ENCODE peak calls at places on chromosomes 2 and 18, in eight cellular contexts. H is COR-L47; S is activated CD4-positive, alpha-beta T cell treated with anti-CD3 and anti-CD28 coated beads, Interleukin-2, amount 10 ng/mL, durations not matched to agents 24 days and 14 days; X is MM.1S; W is D341Med; F is stimulated activated CD8-positive, alpha-beta memory T cell treated with anti-CD3 and anti-CD28 coated beads, Interleukin-2, amount 100 ng/mL, for 1 hour; D is transverse colon; Q is frontal cortex. V is an unnamed sample.

GRCh38 chr2:42809131-42809875 is 16.9 kb upstream of the HAAO start:
- DNase-seq in F (no peak), S (no peak), W (no peak), X (peak), Q (no peak), H (peak), D (peak), V (peak)

GRCh38 chr2:4937550-4937949 is 754.6 kb upstream of the SOX11 start:
- DNase-seq in Q (no peak), X (no peak), F (no peak), H (no peak), S (no peak), W (no peak), D (no peak), V (no peak)

GRCh38 chr2:17578466-17578928 is 38.0 kb downstream of the VSNL1 start:
- DNase-seq in S (no peak), X (peak), W (no peak), D (no peak), Q (no peak), H (peak), F (no peak), V (no peak)

GRCh38 chr2:170530284-170530745 is 184.8 kb upstream of the SP5 start:
- DNase-seq in D (peak), H (peak), Q (no peak), X (no peak), F (no peak), W (peak), S (no peak), V (peak)

GRCh38 chr2:108447947-108448677 is 894 bp upstream of the GCC2 start:
- DNase-seq in D (peak), S (no peak), X (peak), W (no peak), H (no peak), Q (no peak), F (no peak), V (peak)

GRCh38 chr2:40348038-40348437 is 103.9 kb downstream of the SLC8A1 start:
- DNase-seq in F (no peak), H (no peak), X (no peak), Q (no peak), D (no peak), W (no peak), S (no peak), V (no peak)

GRCh38 chr18:76232813-76233212 is 262.2 kb downstream of the ZNF516 start:
- DNase-seq in S (peak), F (no peak), D (no peak), Q (no peak), W (no peak), H (no peak), X (no peak), V (no peak)

GRCh38 chr2:201219328-201220096 is 36.6 kb downstream of the CASP10 start:
- DNase-seq in X (no peak), W (no peak), F (no peak), H (no peak), S (no peak), Q (no peak), D (peak), V (peak)

GRCh38 chr2:2512931-2513330 is 181.9 kb upstream of the MYT1L start:
- DNase-seq in X (no peak), S (no peak), F (no peak), D (no peak), H (no peak), W (no peak), Q (no peak), V (no peak)

GRCh38 chr2:200713704-200714064 is 98.0 kb upstream of the BZW1 start:
- DNase-seq in H (no peak), W (no peak), D (no peak), X (no peak), Q (no peak), F (no peak), S (peak), V (no peak)

GRCh38 chr2:149537098-149537726 is 50.4 kb downstream of the MMADHC start:
- DNase-seq in W (no peak), F (no peak), X (peak), D (no peak), Q (no peak), H (no peak), S (peak), V (no peak)

GRCh38 chr2:180985771-180986395 is 5.5 kb downstream of the UBE2E3 start:
- DNase-seq in X (peak), F (no peak), D (no peak), Q (no peak), W (no peak), H (no peak), S (no peak), V (no peak)

GRCh38 chr2:199811360-199811759 is 39.6 kb downstream of the FTCDNL1 start:
- DNase-seq in Q (no peak), D (no peak), S (peak), H (no peak), W (no peak), X (no peak), F (no peak), V (no peak)

GRCh38 chr2:150099805-150100204 is 387.7 kb downstream of the RND3 start:
- DNase-seq in H (no peak), W (no peak), Q (no peak), S (no peak), D (no peak), X (no peak), F (no peak), V (no peak)

GRCh38 chr2:142462291-142462690 is 331.5 kb upstream of the LRP1B start:
- DNase-seq in D (no peak), F (no peak), H (no peak), X (no peak), Q (no peak), S (no peak), W (no peak), V (no peak)

GRCh38 chr2:47174731-47175361 is 19.7 kb upstream of the STPG4 start:
- DNase-seq in W (peak), H (peak), F (no peak), Q (no peak), X (peak), S (peak), D (peak), V (peak)

GRCh38 chr2:153536105-153536504 is 57.5 kb upstream of the RPRM start:
- DNase-seq in D (no peak), W (no peak), X (no peak), H (no peak), F (no peak), S (no peak), Q (no peak), V (no peak)

GRCh38 chr2:238098854-238099708 is 1.1 kb upstream of the ESPNL start:
- DNase-seq in D (no peak), X (no peak), S (no peak), Q (no peak), F (no peak), W (peak), H (no peak), V (peak)

GRCh38 chr2:227320305-227321094 is 4.6 kb upstream of the MFF start:
- DNase-seq in X (no peak), F (no peak), H (no peak), Q (no peak), W (no peak), D (no peak), S (no peak), V (no peak)

GRCh38 chr2:180196419-180196977 is 189.4 kb upstream of the CWC22 start:
- DNase-seq in H (no peak), Q (no peak), W (no peak), S (no peak), F (no peak), X (no peak), D (no peak), V (peak)

GRCh38 chr18:26133652-26134051 is at the start of gene PSMA8:
- DNase-seq in F (peak), H (no peak), X (no peak), S (peak), D (peak), Q (no peak), W (peak), V (no peak)

GRCh38 chr2:54569745-54570296 is 113.7 kb downstream of the SPTBN1 start:
- DNase-seq in X (peak), W (peak), D (peak), Q (no peak), F (no peak), H (no peak), S (peak), V (no peak)

GRCh38 chr2:150735894-150736498 is 248.5 kb upstream of the RND3 start:
- DNase-seq in H (no peak), S (no peak), F (no peak), Q (no peak), W (no peak), D (no peak), X (no peak), V (no peak)

GRCh38 chr2:210503622-210504300 is 27.2 kb upstream of the LANCL1 start:
- DNase-seq in W (no peak), F (no peak), H (peak), Q (peak), X (no peak), S (no peak), D (no peak), V (no peak)

GRCh38 chr2:5290911-5291546 is 401.2 kb upstream of the SOX11 start:
- DNase-seq in D (no peak), H (no peak), W (no peak), S (no peak), X (no peak), Q (no peak), F (no peak), V (no peak)

GRCh38 chr2:8500124-8501054 is 181.5 kb upstream of the ID2 start:
- DNase-seq in F (no peak), W (no peak), H (no peak), D (no peak), Q (no peak), X (no peak), S (no peak), V (peak)

GRCh38 chr2:16960579-16960978 is 294.9 kb upstream of the CYRIA start:
- DNase-seq in D (no peak), Q (no peak), X (peak), W (no peak), F (no peak), S (no peak), H (no peak), V (no peak)

GRCh38 chr2:151067658-151068369 is 193.8 kb downstream of the RBM43 start:
- DNase-seq in X (no peak), D (no peak), S (no peak), Q (no peak), W (no peak), F (no peak), H (no peak), V (no peak)